ENCODE peak calls at places on chromosomes 12 and 14, in four cellular contexts. One of them, this sample, is unnamed.

GRCh38 chr12:124391340-124392261 is 96.7 kb downstream of the RFLNA start:
- DNase-seq in kidney: peak
- DNase-seq in mammary epithelial cell: no peak
- DNase-seq in LoVo: no peak
- DNase-seq in this sample: no peak

GRCh38 chr12:12560587-12561304 is 1.9 kb downstream of the DUSP16 start:
- DNase-seq in kidney: no peak
- DNase-seq in mammary epithelial cell: peak
- DNase-seq in LoVo: peak
- DNase-seq in this sample: peak

GRCh38 chr12:132508248-132508740 is 18.3 kb downstream of the FBRSL1 start:
- DNase-seq in kidney: no peak
- DNase-seq in mammary epithelial cell: no peak
- DNase-seq in LoVo: no peak
- DNase-seq in this sample: no peak

GRCh38 chr12:26777236-26777635 is 55.8 kb downstream of the ITPR2 start:
- DNase-seq in kidney: no peak
- DNase-seq in mammary epithelial cell: no peak
- DNase-seq in LoVo: no peak
- DNase-seq in this sample: no peak

GRCh38 chr14:98997526-98998205 is 274.3 kb downstream of the BCL11B start:
- DNase-seq in kidney: no peak
- DNase-seq in mammary epithelial cell: no peak
- DNase-seq in LoVo: no peak
- DNase-seq in this sample: no peak

GRCh38 chr14:49193365-49194050 is 392.7 kb downstream of the RPS29 start:
- DNase-seq in kidney: no peak
- DNase-seq in mammary epithelial cell: no peak
- DNase-seq in LoVo: no peak
- DNase-seq in this sample: no peak

GRCh38 chr12:92560713-92561542 is 141.9 kb upstream of the PLEKHG7 start:
- DNase-seq in kidney: no peak
- DNase-seq in mammary epithelial cell: no peak
- DNase-seq in LoVo: no peak
- DNase-seq in this sample: no peak

GRCh38 chr12:125069616-125070015 is 4.4 kb downstream of the AACS start:
- DNase-seq in kidney: no peak
- DNase-seq in mammary epithelial cell: no peak
- DNase-seq in LoVo: no peak
- DNase-seq in this sample: no peak

GRCh38 chr12:93065896-93066295 is 136.8 kb upstream of the EEA1 start:
- DNase-seq in kidney: no peak
- DNase-seq in mammary epithelial cell: no peak
- DNase-seq in LoVo: no peak
- DNase-seq in this sample: no peak

GRCh38 chr12:2893007-2893406 is 2.3 kb downstream of the TULP3 start:
- DNase-seq in kidney: no peak
- DNase-seq in mammary epithelial cell: peak
- DNase-seq in LoVo: peak
- DNase-seq in this sample: peak

GRCh38 chr12:79422060-79422812 is 268.5 kb downstream of the PAWR start:
- DNase-seq in kidney: no peak
- DNase-seq in mammary epithelial cell: no peak
- DNase-seq in LoVo: no peak
- DNase-seq in this sample: peak

GRCh38 chr14:91310620-91311283 is 66.2 kb upstream of the GPR68 start:
- DNase-seq in kidney: peak
- DNase-seq in mammary epithelial cell: no peak
- DNase-seq in LoVo: no peak
- DNase-seq in this sample: no peak

GRCh38 chr14:68363841-68364711 is 428.8 kb downstream of the ZFP36L1 start:
- DNase-seq in kidney: peak
- DNase-seq in mammary epithelial cell: no peak
- DNase-seq in LoVo: no peak
- DNase-seq in this sample: peak

GRCh38 chr14:99389171-99389826 is 91.4 kb downstream of the SETD3 start:
- DNase-seq in kidney: no peak
- DNase-seq in mammary epithelial cell: peak
- DNase-seq in LoVo: peak
- DNase-seq in this sample: peak

GRCh38 chr14:63890553-63890952 is 37.7 kb downstream of the SYNE2 start:
- DNase-seq in kidney: no peak
- DNase-seq in mammary epithelial cell: peak
- DNase-seq in LoVo: no peak
- DNase-seq in this sample: no peak

GRCh38 chr12:88142610-88142991 is 494 bp downstream of the TMTC3 start:
- DNase-seq in kidney: peak
- DNase-seq in mammary epithelial cell: peak
- DNase-seq in LoVo: peak
- DNase-seq in this sample: peak

GRCh38 chr14:104086661-104087461 is 1.4 kb downstream of the ASPG start:
- DNase-seq in kidney: peak
- DNase-seq in mammary epithelial cell: no peak
- DNase-seq in LoVo: no peak
- DNase-seq in this sample: no peak

GRCh38 chr14:83757896-83758295 is 1772.0 kb upstream of the FLRT2 start:
- DNase-seq in kidney: no peak
- DNase-seq in mammary epithelial cell: no peak
- DNase-seq in LoVo: no peak
- DNase-seq in this sample: no peak

This sample was measured in HepG2.